ENCODE peak calls at places on chromosome 16, in nine cellular contexts. R, S, G, J, X, N, P, U and E are unnamed samples.

GRCh38 chr16:25065899-25066298 is 45.6 kb upstream of the LCMT1 start:
- DNase-seq in R (no peak), S (no peak), G (no peak), J (no peak), X (peak), N (no peak), P (no peak), U (no peak), E (no peak)

GRCh38 chr16:15966420-15967222 is 17.2 kb downstream of the ABCC1 start:
- DNase-seq in R (no peak), S (peak), G (no peak), J (peak), X (no peak), N (no peak), P (no peak), U (no peak), E (no peak)

GRCh38 chr16:50597563-50598255 is 49.5 kb downstream of the NKD1 start:
- DNase-seq in R (no peak), S (no peak), G (no peak), J (no peak), X (no peak), N (no peak), P (no peak), U (no peak), E (no peak)

GRCh38 chr16:2147981-2148671 is at the start of gene RAB26:
- DNase-seq in R (peak), S (no peak), G (peak), J (peak), X (peak), N (peak), P (no peak), U (peak), E (peak)

GRCh38 chr16:19436540-19436939 is 18.9 kb downstream of the TMC5 start:
- DNase-seq in R (no peak), S (no peak), G (no peak), J (no peak), X (no peak), N (no peak), P (no peak), U (no peak), E (no peak)

GRCh38 chr16:88023366-88023765 is 72.1 kb downstream of the BANP start:
- DNase-seq in R (no peak), S (no peak), G (no peak), J (no peak), X (no peak), N (no peak), P (no peak), U (no peak), E (no peak)

GRCh38 chr16:80751167-80751566 is 53.2 kb downstream of the CDYL2 start:
- DNase-seq in R (no peak), S (peak), G (no peak), J (no peak), X (no peak), N (no peak), P (no peak), U (no peak), E (no peak)

GRCh38 chr16:30636599-30636998 is 14.2 kb upstream of the PRR14 start:
- DNase-seq in R (no peak), S (no peak), G (no peak), J (no peak), X (no peak), N (no peak), P (no peak), U (no peak), E (no peak)

GRCh38 chr16:17827313-17827712 is 356.6 kb upstream of the XYLT1 start:
- DNase-seq in R (no peak), S (peak), G (no peak), J (no peak), X (no peak), N (no peak), P (no peak), U (no peak), E (no peak)

GRCh38 chr16:61148930-61149329 is 887.3 kb downstream of the CDH8 start:
- DNase-seq in R (no peak), S (no peak), G (no peak), J (no peak), X (peak), N (peak), P (no peak), U (no peak), E (no peak)

GRCh38 chr16:2194166-2194834 is 2.1 kb downstream of the CASKIN1 start:
- DNase-seq in R (no peak), S (peak), G (no peak), J (no peak), X (peak), N (no peak), P (no peak), U (no peak), E (no peak)

GRCh38 chr16:2047330-2048115 is at the start of the genes NTHL1 and TSC2:
- DNase-seq in R (peak), S (peak), G (peak), J (peak), X (peak), N (peak), P (peak), U (peak), E (peak)

GRCh38 chr16:84950906-84951305 is 60.4 kb downstream of the ZDHHC7 start:
- DNase-seq in R (no peak), S (no peak), G (no peak), J (no peak), X (peak), N (no peak), P (peak), U (no peak), E (no peak)

GRCh38 chr16:82835487-82836160 is 208.9 kb downstream of the CDH13 start:
- DNase-seq in R (no peak), S (no peak), G (no peak), J (no peak), X (no peak), N (no peak), P (no peak), U (no peak), E (no peak)

GRCh38 chr16:89046491-89046890 is 47.2 kb upstream of the ACSF3 start:
- DNase-seq in R (no peak), S (no peak), G (no peak), J (no peak), X (no peak), N (peak), P (no peak), U (no peak), E (no peak)